ENCODE peak calls at places on chromosome 20, in eight cellular contexts. M is uterus, I is amygdala, Q is psoas muscle, O is caudate nucleus, A is activated T-cell treated with anti-CD3 and anti-CD28 coated beads for 1 hour, P is fibroblast of pulmonary artery, L is CD14-positive monocyte. E is an unnamed sample.

GRCh38 chr20:18728867-18729224 is 84.7 kb upstream of the SCP2D1 start:
- DNase-seq in M (no peak), I (no peak), Q (no peak), O (no peak), A (no peak), P (no peak), L (no peak), E (no peak)

GRCh38 chr20:25318471-25319240 is 70.8 kb downstream of the PYGB start:
- DNase-seq in M (peak), I (peak), Q (no peak), O (no peak), A (no peak), P (no peak), L (peak), E (no peak)

GRCh38 chr20:21315138-21315537 is 12.0 kb downstream of the XRN2 start:
- DNase-seq in M (no peak), I (no peak), Q (no peak), O (no peak), A (no peak), P (peak), L (peak), E (peak)

GRCh38 chr20:10521068-10521834 is 86.1 kb downstream of the SLX4IP start:
- DNase-seq in M (no peak), I (no peak), Q (no peak), O (no peak), A (no peak), P (peak), L (no peak), E (no peak)

GRCh38 chr20:61297491-61297890 is 45.4 kb downstream of the CDH4 start:
- DNase-seq in M (no peak), I (no peak), Q (no peak), O (no peak), A (no peak), P (no peak), L (no peak), E (no peak)

GRCh38 chr20:36145877-36146707 is 8.4 kb upstream of the EPB41L1 start:
- DNase-seq in M (no peak), I (peak), Q (peak), O (no peak), A (no peak), P (no peak), L (no peak), E (no peak)

GRCh38 chr20:56636701-56637100 is 7.6 kb downstream of the TFAP2C start:
- DNase-seq in M (no peak), I (no peak), Q (no peak), O (no peak), A (no peak), P (no peak), L (no peak), E (peak)

GRCh38 chr20:52621401-52621800 is 350.8 kb upstream of the TSHZ2 start:
- DNase-seq in M (no peak), I (no peak), Q (no peak), O (no peak), A (no peak), P (no peak), L (no peak), E (no peak)

GRCh38 chr20:10308652-10309051 is 90.0 kb downstream of the SNAP25 start:
- DNase-seq in M (no peak), I (no peak), Q (no peak), O (no peak), A (no peak), P (no peak), L (no peak), E (no peak)

GRCh38 chr20:49397525-49397924 is 84.9 kb downstream of the KCNB1 start:
- DNase-seq in M (no peak), I (no peak), Q (peak), O (no peak), A (no peak), P (peak), L (no peak), E (peak)

E was measured in RKO.